ENCODE peak calls at places on chromosomes 2 and 18, in nine cellular contexts. X, U, I, Z, Q, P, H, C and A are unnamed samples.

GRCh38 chr2:159773426-159773825 is 24.6 kb downstream of the CD302 start:
- DNase-seq in X (no peak), U (no peak), I (no peak), Z (no peak), Q (no peak), P (no peak), H (no peak), C (no peak), A (no peak)

GRCh38 chr2:38959938-38960608 is 70.4 kb downstream of the ARHGEF33 start:
- DNase-seq in X (no peak), U (peak; percentile 94), I (peak; percentile 92), Z (no peak), Q (peak; percentile 65), P (peak; percentile 87), H (peak; percentile 8), C (peak; percentile 87), A (peak; percentile 23)

GRCh38 chr2:160747771-160748170 is 254.2 kb upstream of the RBMS1 start:
- DNase-seq in X (no peak), U (no peak), I (no peak), Z (no peak), Q (no peak), P (no peak), H (peak; percentile 92), C (no peak), A (no peak)

GRCh38 chr2:196967126-196967525 is 40.6 kb upstream of the PGAP1 start:
- DNase-seq in X (no peak), U (no peak), I (peak; percentile 49), Z (peak; percentile 9), Q (no peak), P (no peak), H (no peak), C (no peak), A (peak; percentile 36)

GRCh38 chr2:187302619-187303018 is 145.4 kb downstream of the CALCRL start:
- DNase-seq in X (no peak), U (no peak), I (no peak), Z (no peak), Q (peak; percentile 21), P (no peak), H (no peak), C (no peak), A (no peak)

GRCh38 chr2:15776992-15777702 is 163.2 kb upstream of the MYCN start:
- DNase-seq in X (no peak), U (no peak), I (no peak), Z (peak; percentile 94), Q (no peak), P (no peak), H (no peak), C (no peak), A (no peak)

GRCh38 chr2:38409136-38409903 is 32.2 kb upstream of the ATL2 start:
- DNase-seq in X (peak; percentile 6), U (peak; percentile 84), I (no peak), Z (no peak), Q (peak; percentile 35), P (peak; percentile 88), H (no peak), C (no peak), A (peak; percentile 74)

GRCh38 chr2:10448208-10448645 is at the start of gene ODC1:
- DNase-seq in X (peak; percentile 90), U (peak; percentile 98), I (peak; percentile 96), Z (peak; percentile 94), Q (peak; percentile 94), P (peak; percentile 97), H (peak; percentile 61), C (peak; percentile 98), A (peak; percentile 92)

GRCh38 chr2:85831735-85832134 is 57.1 kb downstream of the ST3GAL5 start:
- DNase-seq in X (no peak), U (no peak), I (no peak), Z (no peak), Q (no peak), P (no peak), H (no peak), C (no peak), A (no peak)

GRCh38 chr2:236862961-236863728 is 222.5 kb upstream of the COPS8 start:
- DNase-seq in X (no peak), U (no peak), I (no peak), Z (no peak), Q (no peak), P (peak; percentile 19), H (peak; percentile 90), C (no peak), A (peak; percentile 83)

GRCh38 chr18:78979682-78980278 is at the start of gene SALL3:
- DNase-seq in X (no peak), U (peak; percentile 87), I (peak; percentile 87), Z (no peak), Q (no peak), P (no peak), H (no peak), C (no peak), A (no peak)

GRCh38 chr2:198615972-198616371 is 811.6 kb downstream of the PLCL1 start:
- DNase-seq in X (no peak), U (no peak), I (no peak), Z (no peak), Q (no peak), P (no peak), H (no peak), C (no peak), A (no peak)

GRCh38 chr2:16227811-16228462 is 287.6 kb downstream of the MYCN start:
- DNase-seq in X (no peak), U (no peak), I (no peak), Z (no peak), Q (no peak), P (no peak), H (no peak), C (no peak), A (no peak)

GRCh38 chr2:85716346-85716880 is 22.3 kb downstream of the GNLY start:
- DNase-seq in X (no peak), U (no peak), I (no peak), Z (peak; percentile 77), Q (no peak), P (no peak), H (no peak), C (peak; percentile 26), A (no peak)

GRCh38 chr2:105361132-105361889 is 24.0 kb downstream of the C2orf49 start:
- DNase-seq in X (no peak), U (peak; percentile 9), I (no peak), Z (no peak), Q (no peak), P (no peak), H (no peak), C (no peak), A (no peak)

GRCh38 chr18:74596959-74597661 is 560 bp upstream of the ZNF407 start:
- DNase-seq in X (peak; percentile 88), U (peak; percentile 95), I (peak; percentile 79), Z (no peak), Q (peak; percentile 63), P (peak; percentile 87), H (no peak), C (peak; percentile 83), A (peak; percentile 94)

GRCh38 chr2:9199716-9200633 is 6.6 kb upstream of the ASAP2 start:
- DNase-seq in X (no peak), U (no peak), I (no peak), Z (no peak), Q (no peak), P (no peak), H (no peak), C (no peak), A (no peak)

GRCh38 chr2:176414641-176415040 is 145.4 kb downstream of the MTX2 start:
- DNase-seq in X (no peak), U (no peak), I (no peak), Z (no peak), Q (no peak), P (no peak), H (no peak), C (no peak), A (no peak)

GRCh38 chr18:23725351-23725750 is 36.1 kb downstream of the LAMA3 start:
- DNase-seq in X (no peak), U (no peak), I (no peak), Z (no peak), Q (no peak), P (no peak), H (no peak), C (no peak), A (no peak)

GRCh38 chr2:85866165-85866659 is 22.6 kb downstream of the ST3GAL5 start:
- DNase-seq in X (no peak), U (no peak), I (no peak), Z (no peak), Q (no peak), P (no peak), H (no peak), C (no peak), A (no peak)

GRCh38 chr2:222024934-222025890 is 273.6 kb downstream of the PAX3 start:
- DNase-seq in X (no peak), U (no peak), I (peak; percentile 85), Z (peak; percentile 46), Q (no peak), P (no peak), H (peak; percentile 20), C (no peak), A (no peak)

GRCh38 chr18:55415258-55415871 is 172.6 kb downstream of the TCF4 start:
- DNase-seq in X (peak; percentile 80), U (peak; percentile 98), I (peak; percentile 84), Z (peak; percentile 67), Q (peak; percentile 89), P (peak; percentile 92), H (peak; percentile 29), C (peak; percentile 92), A (peak; percentile 97)

GRCh38 chr2:30072250-30072842 is 74.5 kb upstream of the YPEL5 start:
- DNase-seq in X (peak; percentile 55), U (peak; percentile 94), I (peak; percentile 88), Z (peak; percentile 87), Q (peak; percentile 38), P (peak; percentile 72), H (peak; percentile 32), C (no peak), A (no peak)

GRCh38 chr2:167292430-167293171 is 404.3 kb downstream of the XIRP2 start:
- DNase-seq in X (peak; percentile 83), U (peak; percentile 98), I (peak; percentile 98), Z (peak; percentile 96), Q (peak; percentile 61), P (peak; percentile 93), H (peak; percentile 65), C (peak; percentile 92), A (peak; percentile 94)